ENCODE peak calls at places on chromosomes 13 and 19, in six cellular contexts. E is fibroblast of the aortic adventitia, C is epithelial cell of esophagus, N is heart left ventricle, A is progenitor cell of endocrine pancreas, T is cardiac muscle cell. O is an unnamed sample.

GRCh38 chr13:29496241-29496712 is 99.2 kb downstream of the SLC7A1 start:
- DNase-seq in E (no peak), C (peak; percentile 87), N (peak; percentile 71), A (no peak), T (peak; percentile 32), O (no peak)

GRCh38 chr13:42981853-42982252 is 10.2 kb downstream of the EPSTI1 start:
- DNase-seq in E (no peak), C (peak; percentile 91), N (no peak), A (no peak), T (no peak), O (no peak)

GRCh38 chr19:11948646-11949045 is 16.2 kb upstream of the ZNF763 start:
- DNase-seq in E (no peak), C (no peak), N (no peak), A (no peak), T (no peak), O (no peak)

GRCh38 chr13:26721251-26721939 is 39.2 kb downstream of the GPR12 start:
- DNase-seq in E (no peak), C (no peak), N (peak; percentile 37), A (no peak), T (no peak), O (no peak)

GRCh38 chr19:41298327-41298964 is 11.5 kb upstream of the CCDC97 start:
- DNase-seq in E (peak; percentile 63), C (no peak), N (peak; percentile 91), A (no peak), T (peak; percentile 85), O (peak; percentile 94)

GRCh38 chr13:77434289-77434688 is 101.2 kb upstream of the SCEL start:
- DNase-seq in E (no peak), C (no peak), N (no peak), A (no peak), T (no peak), O (no peak)

GRCh38 chr13:73672492-73672891 is 461.7 kb downstream of the KLF12 start:
- DNase-seq in E (peak; percentile 36), C (peak; percentile 35), N (no peak), A (no peak), T (no peak), O (no peak)

GRCh38 chr19:17473041-17473440 is 2.7 kb downstream of the SLC27A1 start:
- DNase-seq in E (peak; percentile 70), C (peak; percentile 74), N (no peak), A (no peak), T (peak; percentile 82), O (peak; percentile 55)

GRCh38 chr13:70613295-70613694 is 505.0 kb upstream of the KLHL1 start:
- DNase-seq in E (no peak), C (peak; percentile 13), N (no peak), A (no peak), T (peak; percentile 0), O (no peak)

GRCh38 chr19:9727644-9728043 is 40.9 kb downstream of the ZNF846 start:
- DNase-seq in E (peak; percentile 39), C (no peak), N (no peak), A (no peak), T (peak; percentile 58), O (no peak)

GRCh38 chr19:9724157-9724556 is 44.4 kb downstream of the ZNF846 start:
- DNase-seq in E (no peak), C (no peak), N (no peak), A (no peak), T (no peak), O (no peak)

GRCh38 chr19:9720541-9720940 is 45.6 kb upstream of the ZNF562 start:
- DNase-seq in E (no peak), C (no peak), N (no peak), A (no peak), T (no peak), O (no peak)

DNA sequence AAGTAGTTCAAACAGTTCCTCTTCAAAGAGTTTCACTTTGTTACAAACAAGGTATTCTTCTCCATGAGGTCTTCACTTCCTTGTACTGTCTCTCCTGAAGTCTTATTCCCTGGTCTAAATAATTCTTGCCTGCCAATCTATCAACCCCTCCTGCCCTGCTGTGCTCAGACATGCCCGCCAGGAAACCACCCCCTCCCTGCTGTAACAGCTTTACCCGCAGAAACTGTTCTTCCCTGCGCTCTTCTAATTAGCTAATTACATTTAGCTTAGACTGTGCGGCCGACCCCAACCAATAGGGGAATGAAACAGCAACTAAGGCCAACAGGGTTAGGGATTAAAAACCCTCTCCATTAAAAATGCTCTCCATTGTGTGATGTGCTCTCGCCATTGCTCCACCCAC is 46.7 kb downstream of the ZNF846 start:
- DNase-seq in E (no peak), C (peak; percentile 77), N (no peak), A (no peak), T (no peak), O (no peak)
- TF ChIP-seq CTCF in E (no peak), C (no peak), N (no peak), A (no peak), T (no peak), O (no peak)

DNA sequence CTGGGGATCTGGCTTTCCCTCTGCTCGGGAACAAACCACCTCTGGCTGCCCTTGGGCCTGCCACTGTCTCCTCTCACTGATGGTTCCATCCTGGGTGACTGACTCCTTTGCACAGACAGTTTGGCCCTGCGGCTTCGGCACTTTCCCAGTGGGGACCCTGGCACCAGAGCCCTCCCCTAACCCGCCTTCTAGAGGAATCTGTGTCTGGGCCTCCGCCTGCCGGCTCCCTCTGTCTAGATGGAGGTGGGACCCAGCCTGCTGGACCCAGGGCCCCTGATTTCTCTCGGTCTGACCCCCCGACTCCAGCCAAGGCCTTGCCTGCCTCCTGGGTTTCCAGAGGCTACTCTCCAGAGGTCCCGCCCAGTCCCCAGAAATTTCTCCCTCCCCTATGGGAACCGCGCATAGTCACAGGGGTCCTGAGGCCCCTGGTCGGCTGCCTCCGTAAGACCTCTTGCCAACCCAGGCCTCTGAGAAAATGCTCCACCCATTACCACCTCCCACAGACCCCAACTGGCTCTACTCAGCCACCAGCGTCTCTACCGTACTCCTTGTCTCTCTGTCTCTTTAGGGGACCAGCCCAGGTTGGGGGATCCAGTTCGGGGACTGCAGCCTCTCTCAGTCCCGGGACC is 2.7 kb downstream of the CCDC106 start:
- DNase-seq in E (no peak), C (no peak), N (no peak), A (no peak), T (no peak), O (no peak)
- TF ChIP-seq CTCF in E (no peak), C (no peak), N (no peak), A (no peak), T (no peak), O (no peak)

GRCh38 chr13:97743946-97744345 is 209.5 kb upstream of the IPO5 start:
- DNase-seq in E (peak; percentile 45), C (no peak), N (no peak), A (no peak), T (peak; percentile 78), O (no peak)

GRCh38 chr13:97753942-97754670 is 199.4 kb upstream of the IPO5 start:
- DNase-seq in E (no peak), C (no peak), N (no peak), A (no peak), T (no peak), O (no peak)

GRCh38 chr13:97751477-97751876 is 202.0 kb upstream of the IPO5 start:
- DNase-seq in E (no peak), C (no peak), N (no peak), A (no peak), T (peak; percentile 25), O (no peak)

GRCh38 chr13:97753269-97753668 is 200.2 kb upstream of the IPO5 start:
- DNase-seq in E (no peak), C (peak; percentile 11), N (no peak), A (no peak), T (no peak), O (no peak)

GRCh38 chr13:97749174-97749573 is 204.3 kb upstream of the IPO5 start:
- DNase-seq in E (peak; percentile 7), C (peak; percentile 91), N (no peak), A (no peak), T (peak; percentile 47), O (no peak)
- TF ChIP-seq CTCF in E (no peak), C (peak; percentile 48), N (no peak), A (no peak), T (peak; percentile 25), O (no peak)

DNA sequence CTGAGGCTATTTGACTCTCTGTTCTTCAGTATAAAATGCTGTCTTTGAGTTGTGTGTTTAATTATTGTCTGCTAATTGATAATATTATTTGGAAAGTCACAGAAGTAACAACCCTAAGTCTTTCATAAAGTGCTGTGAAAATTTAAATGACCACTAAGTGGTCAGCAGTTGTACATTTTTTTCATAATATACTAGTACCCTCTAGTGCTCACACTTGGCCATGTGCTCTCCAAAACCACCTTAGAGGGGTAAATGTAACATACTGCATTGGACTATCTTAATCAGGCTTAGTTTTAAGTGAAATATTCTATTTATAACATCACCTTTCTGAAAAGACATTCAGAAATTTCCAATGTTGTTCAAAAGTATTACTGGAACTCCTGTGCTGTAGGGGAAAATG is 745.3 kb downstream of the GPC5 start:
- DNase-seq in E (no peak), C (no peak), N (no peak), A (no peak), T (peak; percentile 18), O (no peak)
- TF ChIP-seq CTCF in E (no peak), C (no peak), N (no peak), A (peak; percentile 20), T (no peak), O (no peak)

GRCh38 chr19:5289060-5289990 is 51.3 kb downstream of the PTPRS start:
- DNase-seq in E (no peak), C (no peak), N (no peak), A (no peak), T (no peak), O (no peak)
- TF ChIP-seq CTCF in E (no peak), C (no peak), N (no peak), A (no peak), T (no peak), O (peak; percentile 15)

DNA sequence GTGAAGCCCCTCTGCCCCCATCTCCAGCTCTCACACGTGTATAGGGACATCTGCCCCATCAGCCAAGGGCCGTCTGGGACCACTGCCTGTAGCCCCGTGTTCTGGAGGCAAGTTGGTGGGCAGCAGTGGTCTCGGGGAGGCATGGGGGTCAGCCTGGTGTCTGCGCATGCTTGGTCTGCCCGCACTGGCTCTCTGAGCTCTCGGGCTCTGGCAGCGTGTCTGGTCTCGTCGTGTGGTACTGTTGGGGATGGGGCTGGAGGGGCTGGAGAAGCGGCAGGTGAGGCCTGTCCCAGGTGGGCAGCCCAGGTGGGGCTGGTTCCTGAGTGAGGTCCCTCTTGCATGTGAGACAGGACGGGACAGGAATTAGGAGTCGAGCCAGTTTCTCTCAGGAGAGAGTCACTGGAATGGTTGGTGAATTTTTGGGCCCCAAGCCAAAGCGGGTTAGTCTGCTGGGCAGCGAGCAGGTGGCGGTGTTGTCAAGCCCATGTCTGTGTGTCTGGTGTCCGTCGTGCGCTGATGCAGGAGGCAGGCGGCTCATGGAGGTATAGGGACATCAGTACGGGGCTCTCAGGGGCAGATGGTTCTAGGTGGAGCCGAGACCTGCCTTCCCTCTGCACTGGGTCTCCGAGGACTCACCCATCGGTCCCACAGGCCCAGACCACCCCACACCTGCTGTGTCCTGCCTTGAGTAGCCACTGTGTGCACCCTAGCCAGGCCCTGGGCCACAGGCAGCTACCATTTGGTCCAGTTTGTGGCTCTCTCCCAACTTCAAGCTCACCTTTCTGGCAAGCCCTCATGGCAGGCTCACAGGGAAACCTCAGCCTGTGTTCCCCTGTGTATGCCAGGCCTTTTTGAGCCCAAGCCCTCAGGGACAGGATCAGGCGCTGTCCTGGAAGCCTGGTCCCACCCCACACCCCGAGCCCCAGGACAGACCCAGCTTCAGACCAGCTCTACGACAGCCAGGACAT is 18.2 kb downstream of the COMP start:
- DNase-seq in E (no peak), C (peak; percentile 86), N (no peak), A (no peak), T (no peak), O (no peak)
- TF ChIP-seq CTCF in E (no peak), C (peak; percentile 53), N (no peak), A (no peak), T (no peak), O (no peak)

GRCh38 chr19:50792852-50793250 is 2.6 kb downstream of the ACP4 start:
- DNase-seq in E (no peak), C (no peak), N (no peak), A (no peak), T (no peak), O (no peak)
- TF ChIP-seq CTCF in E (no peak), C (no peak), N (no peak), A (no peak), T (no peak), O (no peak)

O was measured in HFFc6.